ENCODE peak calls at places on chromosomes 11 and 22, in five cellular contexts. E, M, Y, Q and Z are unnamed samples.

GRCh38 chr11:116224154-116224888 is 548.5 kb downstream of the BUD13 start:
- DNase-seq in M (no peak), Y (peak), Q (peak), E (peak), Z (peak)

GRCh38 chr11:60992842-60993409 is 21.4 kb downstream of the CD6 start:
- DNase-seq in Y (no peak), E (no peak), Q (no peak), M (no peak), Z (no peak)

GRCh38 chr11:37504066-37504611 is 906.1 kb upstream of the RAG2 start:
- DNase-seq in Q (peak), M (no peak), E (peak), Y (peak), Z (no peak)

GRCh38 chr22:46662226-46662625 is 42.0 kb downstream of the GRAMD4 start:
- DNase-seq in Q (no peak), M (no peak), Y (no peak), E (no peak), Z (no peak)

GRCh38 chr11:11427185-11427944 is 74.3 kb upstream of the CSNK2A3 start:
- DNase-seq in E (no peak), Q (no peak), M (no peak), Y (no peak), Z (no peak)

GRCh38 chr11:46674463-46675287 is 25.7 kb downstream of the ARHGAP1 start:
- DNase-seq in Y (no peak), M (no peak), E (peak), Q (peak), Z (no peak)

GRCh38 chr11:44617671-44618461 is 52.4 kb downstream of the CD82 start:
- DNase-seq in Q (no peak), Y (no peak), E (no peak), M (peak), Z (no peak)

GRCh38 chr11:78910322-78910721 is 335.7 kb upstream of the NARS2 start:
- DNase-seq in M (no peak), Y (no peak), E (no peak), Q (no peak), Z (no peak)

GRCh38 chr11:1084561-1085439 is 10.1 kb downstream of the MUC2 start:
- DNase-seq in E (peak), M (peak), Q (peak), Y (no peak), Z (no peak)

GRCh38 chr11:73157141-73158010 is 15.3 kb upstream of the FCHSD2 start:
- DNase-seq in Y (peak), M (no peak), E (no peak), Q (peak), Z (no peak)

GRCh38 chr11:9884601-9885000 is 220.7 kb downstream of the SWAP70 start:
- DNase-seq in Q (no peak), E (no peak), M (no peak), Y (no peak), Z (no peak)

GRCh38 chr11:74347381-74347780 is 35.9 kb upstream of the P4HA3 start:
- DNase-seq in Y (peak), E (no peak), Q (no peak), M (no peak), Z (no peak)

GRCh38 chr11:9665749-9666148 is 1.9 kb downstream of the SWAP70 start:
- DNase-seq in Y (no peak), Q (no peak), E (no peak), M (no peak), Z (no peak)

GRCh38 chr11:13118194-13118593 is 109.1 kb downstream of the RASSF10 start:
- DNase-seq in M (no peak), Y (peak), Q (no peak), E (peak), Z (no peak)

GRCh38 chr11:44380009-44380313 is 70.0 kb upstream of the ALX4 start:
- DNase-seq in E (no peak), Q (no peak), Y (no peak), M (no peak), Z (no peak)

GRCh38 chr11:62770778-62771143 is 435 bp upstream of the TAF6L start:
- DNase-seq in E (no peak), M (no peak), Y (no peak), Q (no peak), Z (no peak)

GRCh38 chr11:36349345-36350136 is 53.5 kb downstream of the PRR5L start:
- DNase-seq in Q (no peak), E (no peak), Y (no peak), M (no peak), Z (no peak)

GRCh38 chr11:128171496-128171895 is 415.9 kb downstream of the ETS1 start:
- DNase-seq in Y (peak), E (peak), M (no peak), Q (no peak), Z (no peak)

GRCh38 chr11:116687458-116688201 is 85.2 kb downstream of the BUD13 start:
- DNase-seq in M (peak), Y (no peak), E (no peak), Q (no peak), Z (no peak)

GRCh38 chr11:12832828-12833227 is 158.6 kb downstream of the TEAD1 start:
- DNase-seq in Q (no peak), Y (peak), M (no peak), E (no peak), Z (no peak)

GRCh38 chr22:35308480-35308945 is 8.8 kb downstream of the TOM1 start:
- DNase-seq in E (no peak), Y (no peak), M (no peak), Q (peak), Z (no peak)

GRCh38 chr22:19855504-19856409 is 1.1 kb upstream of the GNB1L start:
- DNase-seq in Y (peak), E (peak), M (peak), Q (peak), Z (no peak)

GRCh38 chr22:39592104-39593060 is 21.8 kb downstream of the CACNA1I start:
- DNase-seq in Y (peak), Q (no peak), M (no peak), E (peak), Z (no peak)

GRCh38 chr11:30196400-30197206 is 34.2 kb upstream of the FSHB start:
- DNase-seq in M (no peak), Q (peak), Y (peak), E (peak), Z (peak)

GRCh38 chr11:63532799-63533475 is 3.7 kb upstream of the PLAAT4 start:
- DNase-seq in Q (no peak), M (no peak), E (no peak), Y (no peak), Z (no peak)

GRCh38 chr11:103829596-103829995 is 206.8 kb upstream of the DDI1 start:
- DNase-seq in Y (no peak), Q (no peak), E (no peak), M (no peak), Z (no peak)

GRCh38 chr11:67165595-67165994 is 46.5 kb downstream of the KDM2A start:
- DNase-seq in E (no peak), Y (no peak), Q (no peak), M (no peak), Z (no peak)

GRCh38 chr11:117909611-117910382 is 19.4 kb downstream of the TMPRSS13 start:
- DNase-seq in Q (no peak), E (no peak), M (peak), Y (no peak), Z (no peak)

GRCh38 chr11:103091024-103091423 is 936 bp downstream of the DCUN1D5 start:
- DNase-seq in E (peak), Y (no peak), M (no peak), Q (peak), Z (no peak)

GRCh38 chr11:31921066-31921465 is 109.9 kb upstream of the PAX6 start:
- DNase-seq in E (no peak), Y (no peak), M (no peak), Q (no peak), Z (no peak)

GRCh38 chr11:31676280-31676982 is 134.7 kb downstream of the PAX6 start:
- DNase-seq in M (no peak), Q (no peak), Y (no peak), E (no peak), Z (no peak)

GRCh38 chr11:117970400-117971024 is 15.7 kb upstream of the IL10RA start:
- DNase-seq in Q (peak), Y (no peak), E (peak), M (peak), Z (no peak)

GRCh38 chr22:50343541-50343935 is 411 bp downstream of the PPP6R2 start:
- DNase-seq in Y (no peak), M (no peak), E (no peak), Q (no peak), Z (no peak)

GRCh38 chr11:58525037-58525614 is 17.2 kb upstream of the OR5B21 start:
- DNase-seq in Y (no peak), E (no peak), M (no peak), Q (peak), Z (no peak)

GRCh38 chr11:114321621-114322257 is 25.5 kb downstream of the NNMT start:
- DNase-seq in E (peak), Y (peak), M (no peak), Q (no peak), Z (no peak)

GRCh38 chr22:41902932-41903421 is 11.9 kb downstream of the SHISA8 start:
- DNase-seq in M (no peak), Q (no peak), Y (no peak), E (no peak), Z (no peak)

GRCh38 chr11:61356701-61357100 is 5.0 kb downstream of the CYB561A3 start:
- DNase-seq in Q (no peak), E (no peak), Y (no peak), M (no peak), Z (no peak)

GRCh38 chr22:20569059-20570058 is 61.9 kb downstream of the MED15 start:
- DNase-seq in M (no peak), Q (no peak), Y (peak), E (peak), Z (no peak)

GRCh38 chr11:125211191-125211953 is 46.8 kb downstream of the PKNOX2 start:
- DNase-seq in Y (no peak), M (no peak), Q (no peak), E (peak), Z (no peak)

GRCh38 chr11:131906963-131907362 is 536.5 kb downstream of the NTM start:
- DNase-seq in Y (peak), M (no peak), E (no peak), Q (no peak), Z (no peak)

DNA sequence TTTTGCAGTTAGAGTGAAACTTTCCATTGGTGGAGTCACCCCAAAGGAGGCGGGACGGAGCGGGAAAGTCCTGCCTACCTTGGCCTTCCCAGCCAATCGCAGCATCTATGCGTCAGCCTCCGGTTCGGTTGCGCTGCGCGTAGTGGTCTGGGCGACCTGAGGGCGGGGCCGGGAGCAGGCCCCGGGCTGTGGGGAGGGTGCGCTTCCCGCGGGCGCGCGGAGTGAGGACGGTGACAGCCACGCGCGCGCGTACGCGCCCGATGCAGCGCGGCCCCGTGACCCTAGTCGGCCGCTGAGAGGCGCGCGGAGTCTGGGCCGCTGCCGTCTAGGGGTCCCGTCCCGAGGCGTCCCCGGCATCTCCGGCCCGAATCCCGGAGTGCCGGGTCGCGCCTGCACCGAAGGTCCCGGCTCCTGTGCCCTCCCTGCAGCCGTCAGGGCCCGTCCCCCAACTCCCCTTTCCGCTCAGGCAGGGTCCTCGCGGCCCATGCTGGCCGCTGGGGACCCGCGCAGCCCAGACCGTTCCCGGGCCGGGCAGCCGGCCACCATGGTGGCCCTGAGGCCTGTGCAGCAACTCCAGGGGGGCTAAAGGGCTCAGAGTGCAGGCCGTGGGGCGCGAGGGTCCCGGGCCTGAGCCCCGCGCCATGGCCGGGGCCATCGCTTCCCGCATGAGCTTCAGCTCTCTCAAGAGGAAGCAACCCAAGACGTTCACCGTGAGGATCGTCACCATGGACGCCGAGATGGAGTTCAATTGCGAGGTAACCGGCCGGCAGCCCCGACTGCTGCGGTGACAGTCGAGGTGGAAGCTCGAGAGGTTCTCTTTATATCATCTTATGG is at the start of gene NF2:
- DNase-seq in Q (peak), Y (peak), E (peak), M (peak), Z (peak)
- TF ChIP-seq CTCF in Q (no peak), Y (no peak), E (no peak), M (no peak), Z (no peak)

DNA sequence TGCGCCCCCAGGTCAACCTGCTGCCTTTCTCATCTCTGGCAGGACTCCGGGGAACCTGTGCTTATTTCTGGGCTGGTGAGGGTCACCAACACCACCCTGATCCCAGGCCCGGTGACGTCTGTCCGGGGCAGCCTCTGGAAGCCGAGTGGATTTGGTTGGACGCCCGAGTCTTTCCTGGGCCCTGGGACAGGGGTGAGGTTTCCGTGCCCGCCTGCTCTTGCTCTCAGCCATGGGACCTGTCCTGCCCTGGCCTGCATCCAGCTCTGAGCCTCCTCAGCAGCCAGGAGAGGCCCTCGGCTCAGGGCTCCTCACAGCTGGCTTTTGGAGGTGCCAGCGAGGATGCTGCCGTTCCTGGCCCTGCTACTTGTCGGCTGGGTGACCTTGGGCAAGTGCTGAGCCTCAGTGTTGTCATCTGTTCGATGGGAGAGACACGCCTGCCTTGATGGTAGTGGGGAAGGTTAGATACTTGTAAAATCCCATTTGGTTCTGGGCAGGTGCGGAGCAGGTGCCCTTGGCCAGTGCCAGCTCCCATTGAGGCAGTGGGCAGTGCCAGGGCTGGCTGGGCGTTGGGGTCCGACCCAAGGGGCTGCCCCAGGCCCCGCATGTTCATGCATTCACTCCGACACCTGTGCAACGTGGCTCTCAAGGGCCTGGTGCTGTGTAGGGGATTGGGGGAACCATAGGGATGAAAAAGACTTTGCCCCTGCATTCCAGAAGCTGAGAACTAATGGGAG is 58.9 kb upstream of the THY1 start:
- DNase-seq in Y (no peak), Q (no peak), E (no peak), M (no peak), Z (no peak)
- TF ChIP-seq CTCF in Y (no peak), Q (no peak), E (no peak), M (peak), Z (no peak)

DNA sequence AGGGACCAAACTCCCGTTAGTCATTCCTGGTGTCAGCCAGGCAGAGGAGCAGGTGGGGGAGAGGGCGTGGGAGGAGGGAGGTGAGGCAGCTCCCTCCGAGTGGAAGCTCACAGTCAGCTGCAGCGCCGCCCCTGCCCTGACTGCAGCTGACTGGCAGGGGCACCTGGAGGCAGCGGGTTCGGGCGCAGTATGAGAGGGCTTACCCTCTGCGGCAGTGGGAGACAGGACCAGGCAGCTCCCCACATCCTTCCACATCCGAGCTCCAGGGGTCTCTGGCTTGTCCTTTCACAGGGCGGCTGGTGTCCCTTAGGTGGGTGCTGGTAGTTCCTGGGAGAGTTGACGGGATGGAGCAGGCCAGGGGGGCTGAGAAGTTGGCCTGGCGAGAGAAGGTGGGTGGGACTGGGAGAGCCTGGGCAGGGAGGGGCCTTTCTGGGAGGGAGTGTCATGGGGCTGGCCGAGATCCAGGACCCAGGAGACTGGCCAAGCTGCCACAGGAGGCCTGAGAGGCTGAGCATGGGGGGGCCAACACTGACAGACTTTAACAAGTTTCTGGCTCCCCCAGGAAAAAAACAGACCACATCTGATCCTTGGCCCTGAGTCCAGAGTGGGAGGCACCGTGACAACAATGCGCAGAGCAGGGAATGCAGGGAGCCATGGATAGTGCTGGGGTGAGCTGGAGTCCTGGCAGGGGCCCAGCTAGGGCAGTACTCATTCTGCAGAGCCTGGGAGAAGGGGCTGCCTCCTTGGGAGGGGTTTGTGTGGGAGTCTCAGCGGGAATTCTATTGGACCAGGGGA is 4.9 kb downstream of the ADORA2A start:
- DNase-seq in Q (no peak), E (peak), Y (peak), M (no peak), Z (no peak)
- TF ChIP-seq CTCF in Q (no peak), E (peak), Y (no peak), M (no peak), Z (no peak)

DNA sequence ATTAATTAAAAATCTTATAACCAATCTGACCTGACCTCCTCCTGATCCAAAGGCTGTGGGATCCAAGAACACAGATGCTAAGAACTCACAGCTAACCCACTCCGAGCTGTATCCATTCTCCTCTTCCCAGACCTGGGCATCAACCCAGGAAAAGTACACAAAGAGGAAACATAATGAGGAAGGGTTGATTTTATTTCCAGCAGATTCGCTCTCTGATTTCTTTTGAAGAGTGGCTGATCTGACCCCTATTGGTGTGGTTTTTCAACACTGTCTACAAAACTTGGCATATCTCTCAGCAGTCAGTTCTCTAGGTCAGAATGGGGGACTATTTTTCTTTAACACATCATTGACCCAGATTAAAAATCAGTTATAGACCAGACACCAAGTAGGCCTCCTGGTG is 201.9 kb upstream of the UBASH3B start:
- DNase-seq in Q (no peak), Y (no peak), M (no peak), E (no peak), Z (no peak)
- TF ChIP-seq CTCF in Q (no peak), Y (peak), M (no peak), E (no peak), Z (no peak)

DNA sequence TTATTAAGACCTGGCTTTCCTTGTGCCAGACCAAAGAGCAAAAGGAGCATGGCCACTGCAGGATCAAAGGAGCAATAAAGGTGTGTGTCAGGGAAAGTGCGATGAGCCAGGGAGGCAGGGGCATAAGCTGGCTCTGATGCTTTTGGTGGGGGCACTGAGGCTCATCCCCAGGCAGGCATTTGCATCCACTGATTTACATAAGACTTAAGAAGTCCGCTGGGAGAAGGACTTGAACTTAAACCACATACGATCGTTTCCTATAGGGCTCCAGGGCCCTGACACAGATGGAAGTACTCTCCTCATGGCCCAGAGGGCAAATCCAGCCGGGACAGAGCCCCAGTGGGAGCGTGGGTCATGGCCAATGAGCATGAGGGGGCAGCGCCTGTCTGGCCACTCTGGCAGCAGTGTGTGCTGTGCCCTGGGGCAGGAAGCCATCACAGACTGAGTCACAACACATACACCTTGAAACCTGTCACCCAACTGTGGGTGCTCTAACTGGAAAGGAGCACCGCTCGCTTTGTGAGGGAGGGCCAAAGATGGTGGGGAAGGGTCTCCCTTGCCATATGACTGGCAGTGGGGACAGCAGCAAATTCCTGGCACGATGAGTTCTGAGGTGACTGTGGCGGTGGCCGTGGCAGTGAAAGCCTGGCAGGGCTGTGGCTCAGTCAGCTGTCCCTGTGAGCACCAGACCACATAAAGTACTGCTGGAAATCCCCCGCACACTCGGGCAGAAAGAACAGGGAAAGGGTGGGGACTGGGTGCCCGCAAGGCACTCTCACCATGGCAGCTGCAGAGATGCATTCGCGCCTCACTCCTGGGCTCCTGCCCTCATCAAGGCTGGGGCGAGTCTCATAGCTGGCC is 79.4 kb upstream of the LMO1 start:
- DNase-seq in Q (no peak), M (no peak), Y (no peak), E (peak), Z (no peak)
- TF ChIP-seq CTCF in Q (no peak), M (no peak), Y (no peak), E (no peak), Z (no peak)

GRCh38 chr11:76205252-76206076 is 838 bp downstream of the WNT11 start:
- DNase-seq in Q (no peak), E (no peak), M (no peak), Y (no peak), Z (no peak)
- TF ChIP-seq CTCF in Q (no peak), E (no peak), M (no peak), Y (no peak), Z (no peak)